ENCODE peak calls at places on chromosomes 16 and 17, in seven cellular contexts. One of them, this sample, is unnamed.

GRCh38 chr16:5867250-5867649 is 769.7 kb upstream of the EEF2KMT start:
- ATAC-seq in T-cell: no peak
- ATAC-seq in natural killer cell: no peak
- ATAC-seq in lower lobe of right lung: no peak
- ATAC-seq in heart left ventricle: no peak
- ATAC-seq in foreskin keratinocyte: no peak
- ATAC-seq in GM12878: no peak
- ATAC-seq in this sample: no peak

GRCh38 chr17:79936661-79937434 is 97.6 kb upstream of the CBX4 start:
- ATAC-seq in natural killer cell: no peak
- ATAC-seq in heart left ventricle: no peak
- ATAC-seq in T-cell: no peak
- ATAC-seq in lower lobe of right lung: no peak
- ATAC-seq in GM12878: peak; percentile 28
- ATAC-seq in foreskin keratinocyte: no peak
- ATAC-seq in this sample: no peak

GRCh38 chr16:68235105-68235881 is 634 bp downstream of the ESRP2 start:
- ATAC-seq in lower lobe of right lung: peak; percentile 11
- ATAC-seq in GM12878: no peak
- ATAC-seq in foreskin keratinocyte: peak; percentile 30
- ATAC-seq in heart left ventricle: no peak
- ATAC-seq in natural killer cell: no peak
- ATAC-seq in T-cell: no peak
- ATAC-seq in this sample: no peak

GRCh38 chr16:75459691-75460090 is 4.8 kb downstream of the TMEM170A start:
- ATAC-seq in natural killer cell: no peak
- ATAC-seq in heart left ventricle: no peak
- ATAC-seq in lower lobe of right lung: no peak
- ATAC-seq in GM12878: no peak
- ATAC-seq in foreskin keratinocyte: no peak
- ATAC-seq in T-cell: no peak
- ATAC-seq in this sample: no peak

GRCh38 chr17:80650339-80650672 is 105.7 kb downstream of the RPTOR start:
- ATAC-seq in lower lobe of right lung: no peak
- ATAC-seq in GM12878: no peak
- ATAC-seq in natural killer cell: no peak
- ATAC-seq in foreskin keratinocyte: no peak
- ATAC-seq in heart left ventricle: no peak
- ATAC-seq in T-cell: no peak
- ATAC-seq in this sample: no peak

GRCh38 chr16:10318798-10319500 is 66.9 kb upstream of the ATF7IP2 start:
- ATAC-seq in lower lobe of right lung: no peak
- ATAC-seq in foreskin keratinocyte: no peak
- ATAC-seq in heart left ventricle: no peak
- ATAC-seq in T-cell: peak; percentile 48
- ATAC-seq in GM12878: no peak
- ATAC-seq in natural killer cell: no peak
- ATAC-seq in this sample: no peak

GRCh38 chr17:73203135-73203787 is 10.4 kb downstream of the COG1 start:
- ATAC-seq in GM12878: peak; percentile 91
- ATAC-seq in heart left ventricle: peak; percentile 79
- ATAC-seq in lower lobe of right lung: peak; percentile 47
- ATAC-seq in foreskin keratinocyte: no peak
- ATAC-seq in T-cell: peak; percentile 62
- ATAC-seq in natural killer cell: no peak
- ATAC-seq in this sample: peak; percentile 62

GRCh38 chr16:86110134-86110533 is 211.2 kb downstream of the IRF8 start:
- ATAC-seq in heart left ventricle: no peak
- ATAC-seq in T-cell: no peak
- ATAC-seq in foreskin keratinocyte: no peak
- ATAC-seq in lower lobe of right lung: no peak
- ATAC-seq in natural killer cell: no peak
- ATAC-seq in GM12878: no peak
- ATAC-seq in this sample: no peak

GRCh38 chr16:87457724-87458423 is 35.0 kb downstream of the ZCCHC14 start:
- ATAC-seq in heart left ventricle: peak; percentile 45
- ATAC-seq in foreskin keratinocyte: peak; percentile 71
- ATAC-seq in lower lobe of right lung: no peak
- ATAC-seq in T-cell: peak; percentile 50
- ATAC-seq in natural killer cell: no peak
- ATAC-seq in GM12878: peak; percentile 93
- ATAC-seq in this sample: no peak

GRCh38 chr17:12917401-12917800 is 100.4 kb downstream of the ELAC2 start:
- ATAC-seq in T-cell: no peak
- ATAC-seq in GM12878: no peak
- ATAC-seq in foreskin keratinocyte: peak; percentile 27
- ATAC-seq in natural killer cell: no peak
- ATAC-seq in heart left ventricle: no peak
- ATAC-seq in lower lobe of right lung: no peak
- ATAC-seq in this sample: no peak

GRCh38 chr17:42904110-42904469 is 3.5 kb downstream of the G6PC1 start:
- ATAC-seq in heart left ventricle: no peak
- ATAC-seq in foreskin keratinocyte: no peak
- ATAC-seq in natural killer cell: no peak
- ATAC-seq in GM12878: no peak
- ATAC-seq in T-cell: no peak
- ATAC-seq in lower lobe of right lung: no peak
- ATAC-seq in this sample: no peak

GRCh38 chr16:89269805-89270665 is 52.5 kb downstream of the ZNF778 start:
- ATAC-seq in foreskin keratinocyte: no peak
- ATAC-seq in T-cell: no peak
- ATAC-seq in GM12878: no peak
- ATAC-seq in natural killer cell: peak; percentile 74
- ATAC-seq in heart left ventricle: no peak
- ATAC-seq in lower lobe of right lung: no peak
- ATAC-seq in this sample: no peak

GRCh38 chr17:17151962-17152361 is 54.2 kb downstream of the PLD6 start:
- ATAC-seq in GM12878: no peak
- ATAC-seq in foreskin keratinocyte: peak; percentile 77
- ATAC-seq in heart left ventricle: peak; percentile 96
- ATAC-seq in natural killer cell: peak; percentile 42
- ATAC-seq in lower lobe of right lung: peak; percentile 67
- ATAC-seq in T-cell: peak; percentile 52
- ATAC-seq in this sample: peak; percentile 95

GRCh38 chr17:19768046-19768782 is 20.1 kb upstream of the ALDH3A1 start:
- ATAC-seq in GM12878: peak; percentile 43
- ATAC-seq in T-cell: no peak
- ATAC-seq in foreskin keratinocyte: no peak
- ATAC-seq in heart left ventricle: no peak
- ATAC-seq in lower lobe of right lung: no peak
- ATAC-seq in natural killer cell: no peak
- ATAC-seq in this sample: no peak

GRCh38 chr17:77863814-77864161 is 94.7 kb upstream of the TNRC6C start:
- ATAC-seq in GM12878: peak; percentile 53
- ATAC-seq in T-cell: peak; percentile 37
- ATAC-seq in natural killer cell: peak; percentile 79
- ATAC-seq in foreskin keratinocyte: no peak
- ATAC-seq in heart left ventricle: peak; percentile 79
- ATAC-seq in lower lobe of right lung: peak; percentile 44
- ATAC-seq in this sample: peak; percentile 29

GRCh38 chr17:74754832-74755231 is 6.4 kb downstream of the NHERF1 start:
- ATAC-seq in lower lobe of right lung: no peak
- ATAC-seq in GM12878: no peak
- ATAC-seq in foreskin keratinocyte: no peak
- ATAC-seq in heart left ventricle: no peak
- ATAC-seq in natural killer cell: peak; percentile 6
- ATAC-seq in T-cell: no peak
- ATAC-seq in this sample: no peak

GRCh38 chr16:57611184-57611583 is 17.2 kb upstream of the ADGRG1 start:
- ATAC-seq in lower lobe of right lung: no peak
- ATAC-seq in heart left ventricle: no peak
- ATAC-seq in foreskin keratinocyte: no peak
- ATAC-seq in natural killer cell: no peak
- ATAC-seq in GM12878: peak; percentile 28
- ATAC-seq in T-cell: no peak
- ATAC-seq in this sample: no peak

GRCh38 chr16:31194898-31195297 is 7.7 kb downstream of the PYCARD start:
- ATAC-seq in heart left ventricle: no peak
- ATAC-seq in foreskin keratinocyte: no peak
- ATAC-seq in GM12878: peak; percentile 8
- ATAC-seq in natural killer cell: no peak
- ATAC-seq in lower lobe of right lung: no peak
- ATAC-seq in T-cell: no peak
- ATAC-seq in this sample: no peak

GRCh38 chr16:85879975-85880831 is 18.8 kb upstream of the IRF8 start:
- ATAC-seq in foreskin keratinocyte: no peak
- ATAC-seq in T-cell: no peak
- ATAC-seq in lower lobe of right lung: no peak
- ATAC-seq in heart left ventricle: no peak
- ATAC-seq in GM12878: peak; percentile 91
- ATAC-seq in natural killer cell: peak; percentile 82
- ATAC-seq in this sample: no peak

GRCh38 chr17:57288034-57288752 is 31.9 kb downstream of the MSI2 start:
- ATAC-seq in natural killer cell: no peak
- ATAC-seq in heart left ventricle: peak; percentile 63
- ATAC-seq in foreskin keratinocyte: no peak
- ATAC-seq in GM12878: no peak
- ATAC-seq in lower lobe of right lung: peak; percentile 40
- ATAC-seq in T-cell: no peak
- ATAC-seq in this sample: peak; percentile 70

GRCh38 chr16:85192233-85192632 is 80.0 kb upstream of the CIBAR2 start:
- ATAC-seq in heart left ventricle: no peak
- ATAC-seq in T-cell: no peak
- ATAC-seq in GM12878: no peak
- ATAC-seq in lower lobe of right lung: no peak
- ATAC-seq in natural killer cell: no peak
- ATAC-seq in foreskin keratinocyte: no peak
- ATAC-seq in this sample: no peak

GRCh38 chr17:15268465-15268864 is 3.3 kb upstream of the PMP22 start:
- ATAC-seq in GM12878: no peak
- ATAC-seq in natural killer cell: no peak
- ATAC-seq in lower lobe of right lung: no peak
- ATAC-seq in foreskin keratinocyte: no peak
- ATAC-seq in T-cell: no peak
- ATAC-seq in heart left ventricle: peak; percentile 40
- ATAC-seq in this sample: no peak

GRCh38 chr16:50136399-50136798 is 16.7 kb upstream of the TENT4B start:
- ATAC-seq in foreskin keratinocyte: no peak
- ATAC-seq in lower lobe of right lung: no peak
- ATAC-seq in heart left ventricle: no peak
- ATAC-seq in natural killer cell: no peak
- ATAC-seq in T-cell: no peak
- ATAC-seq in GM12878: peak; percentile 44
- ATAC-seq in this sample: no peak

GRCh38 chr17:81573794-81574642 is 21.9 kb upstream of the FAAP100 start:
- ATAC-seq in GM12878: no peak
- ATAC-seq in natural killer cell: no peak
- ATAC-seq in heart left ventricle: no peak
- ATAC-seq in T-cell: no peak
- ATAC-seq in lower lobe of right lung: no peak
- ATAC-seq in foreskin keratinocyte: no peak
- ATAC-seq in this sample: no peak

GRCh38 chr16:85329999-85330693 is 217.9 kb upstream of the CIBAR2 start:
- ATAC-seq in T-cell: no peak
- ATAC-seq in natural killer cell: no peak
- ATAC-seq in heart left ventricle: no peak
- ATAC-seq in GM12878: no peak
- ATAC-seq in foreskin keratinocyte: no peak
- ATAC-seq in lower lobe of right lung: no peak
- ATAC-seq in this sample: no peak

GRCh38 chr17:59402760-59403159 is 71.3 kb downstream of the YPEL2 start:
- ATAC-seq in natural killer cell: no peak
- ATAC-seq in foreskin keratinocyte: no peak
- ATAC-seq in GM12878: no peak
- ATAC-seq in lower lobe of right lung: no peak
- ATAC-seq in heart left ventricle: no peak
- ATAC-seq in T-cell: no peak
- ATAC-seq in this sample: no peak

GRCh38 chr17:2344528-2344927 is 7.2 kb downstream of the SGSM2 start:
- ATAC-seq in GM12878: no peak
- ATAC-seq in lower lobe of right lung: no peak
- ATAC-seq in foreskin keratinocyte: no peak
- ATAC-seq in T-cell: no peak
- ATAC-seq in natural killer cell: no peak
- ATAC-seq in heart left ventricle: no peak
- ATAC-seq in this sample: no peak

GRCh38 chr16:8958344-8958808 is 5.3 kb downstream of the USP7 start:
- ATAC-seq in lower lobe of right lung: peak; percentile 38
- ATAC-seq in T-cell: no peak
- ATAC-seq in GM12878: peak; percentile 37
- ATAC-seq in foreskin keratinocyte: peak; percentile 28
- ATAC-seq in natural killer cell: peak; percentile 18
- ATAC-seq in heart left ventricle: peak; percentile 52
- ATAC-seq in this sample: peak; percentile 15

GRCh38 chr17:36059455-36059854 is 4.6 kb upstream of the CCL18 start:
- ATAC-seq in GM12878: no peak
- ATAC-seq in natural killer cell: no peak
- ATAC-seq in lower lobe of right lung: peak; percentile 26
- ATAC-seq in heart left ventricle: no peak
- ATAC-seq in foreskin keratinocyte: no peak
- ATAC-seq in T-cell: no peak
- ATAC-seq in this sample: no peak

GRCh38 chr16:88781140-88782077 is 3.6 kb downstream of the PIEZO1 start:
- ATAC-seq in T-cell: peak; percentile 64
- ATAC-seq in lower lobe of right lung: no peak
- ATAC-seq in foreskin keratinocyte: no peak
- ATAC-seq in heart left ventricle: peak; percentile 10
- ATAC-seq in natural killer cell: peak; percentile 39
- ATAC-seq in GM12878: peak; percentile 52
- ATAC-seq in this sample: no peak

GRCh38 chr16:72991645-72992044 is 56.3 kb downstream of the ZFHX3 start:
- ATAC-seq in natural killer cell: no peak
- ATAC-seq in foreskin keratinocyte: no peak
- ATAC-seq in T-cell: no peak
- ATAC-seq in GM12878: no peak
- ATAC-seq in heart left ventricle: no peak
- ATAC-seq in lower lobe of right lung: no peak
- ATAC-seq in this sample: no peak

GRCh38 chr17:78643326-78643725 is 66.1 kb upstream of the DNAH17 start:
- ATAC-seq in natural killer cell: no peak
- ATAC-seq in T-cell: no peak
- ATAC-seq in foreskin keratinocyte: no peak
- ATAC-seq in heart left ventricle: no peak
- ATAC-seq in lower lobe of right lung: no peak
- ATAC-seq in GM12878: no peak
- ATAC-seq in this sample: no peak

GRCh38 chr16:55499951-55500350 is 8.9 kb upstream of the LPCAT2 start:
- ATAC-seq in heart left ventricle: peak; percentile 12
- ATAC-seq in foreskin keratinocyte: peak; percentile 93
- ATAC-seq in T-cell: no peak
- ATAC-seq in lower lobe of right lung: no peak
- ATAC-seq in natural killer cell: no peak
- ATAC-seq in GM12878: no peak
- ATAC-seq in this sample: no peak

This sample was measured in gastroesophageal sphincter.